ENCODE peak calls at places on chromosomes 12 and 14, in five cellular contexts. U is stimulated activated CD8-positive, alpha-beta memory T cell treated with anti-CD3 and anti-CD28 coated beads, Interleukin-4, amount 100 ng/mL, for 1 hour; Z is AG08396; B is effector memory CD8-positive, alpha-beta T cell; F is occipital lobe. W is an unnamed sample.
A peak's percentile ranks its signal among the peaks of the same experiment; 100 is the strongest.

GRCh38 chr14:70906785-70907171 is 481 bp upstream of the PCNX1 start:
- DNase-seq in U (no peak), Z (no peak), B (no peak), F (peak; percentile 6), W (no peak)

GRCh38 chr12:42684171-42685071 is 94.9 kb upstream of the PRICKLE1 start:
- DNase-seq in U (no peak), Z (no peak), B (no peak), F (no peak), W (no peak)

GRCh38 chr12:124396544-124397398 is 101.9 kb downstream of the RFLNA start:
- DNase-seq in U (no peak), Z (no peak), B (no peak), F (no peak), W (peak; percentile 36)

GRCh38 chr14:63045612-63046320 is 508 bp upstream of the KCNH5 start:
- DNase-seq in U (no peak), Z (peak; percentile 64), B (no peak), F (peak; percentile 47), W (peak; percentile 29)

GRCh38 chr12:128790221-128790620 is 33.5 kb downstream of the SLC15A4 start:
- DNase-seq in U (no peak), Z (no peak), B (no peak), F (no peak), W (no peak)

GRCh38 chr12:124764451-124764850 is 99.2 kb downstream of the SCARB1 start:
- DNase-seq in U (no peak), Z (no peak), B (no peak), F (no peak), W (no peak)

GRCh38 chr12:92828565-92828964 is 100.5 kb downstream of the EEA1 start:
- DNase-seq in U (no peak), Z (no peak), B (no peak), F (no peak), W (no peak)

GRCh38 chr12:49543914-49544815 is 5.3 kb downstream of the KCNH3 start:
- DNase-seq in U (no peak), Z (no peak), B (no peak), F (peak; percentile 61), W (no peak)

GRCh38 chr12:6336859-6337744 is 4.8 kb downstream of the TNFRSF1A start:
- DNase-seq in U (peak; percentile 45), Z (no peak), B (peak; percentile 76), F (no peak), W (no peak)

GRCh38 chr14:61934385-61934784 is 172.2 kb downstream of the SNAPC1 start:
- DNase-seq in U (no peak), Z (peak; percentile 44), B (no peak), F (no peak), W (no peak)

GRCh38 chr12:105840384-105840783 is 298.4 kb downstream of the NUAK1 start:
- DNase-seq in U (no peak), Z (no peak), B (no peak), F (peak; percentile 13), W (no peak)

GRCh38 chr12:124913474-124914391 is 717 bp downstream of the UBC start:
- DNase-seq in U (peak; percentile 90), Z (no peak), B (peak; percentile 89), F (no peak), W (no peak)

GRCh38 chr12:64674367-64674922 is 64.2 kb downstream of the RASSF3 start:
- DNase-seq in U (no peak), Z (no peak), B (peak; percentile 36), F (no peak), W (no peak)

GRCh38 chr14:77037886-77038511 is 9.5 kb upstream of the IRF2BPL start:
- DNase-seq in U (peak; percentile 32), Z (no peak), B (no peak), F (peak; percentile 21), W (no peak)

GRCh38 chr14:72801381-72801812 is 92.5 kb downstream of the DPF3 start:
- DNase-seq in U (no peak), Z (peak; percentile 71), B (no peak), F (no peak), W (no peak)

GRCh38 chr12:28023156-28023887 is 50.8 kb upstream of the PTHLH start:
- DNase-seq in U (no peak), Z (peak; percentile 21), B (no peak), F (no peak), W (no peak)

GRCh38 chr14:70873627-70874026 is 33.6 kb upstream of the PCNX1 start:
- DNase-seq in U (peak; percentile 17), Z (no peak), B (no peak), F (no peak), W (no peak)

GRCh38 chr14:30020687-30021086 is 93.0 kb upstream of the PRKD1 start:
- DNase-seq in U (no peak), Z (no peak), B (no peak), F (no peak), W (no peak)

GRCh38 chr14:82431031-82431430 is 897.4 kb upstream of the SEL1L start:
- DNase-seq in U (no peak), Z (no peak), B (no peak), F (no peak), W (no peak)

GRCh38 chr12:3117628-3118027 is 40.4 kb downstream of the TSPAN9 start:
- DNase-seq in U (no peak), Z (peak; percentile 69), B (no peak), F (no peak), W (no peak)

GRCh38 chr12:57152408-57153038 is 5.1 kb upstream of the LRP1-AS start:
- DNase-seq in U (no peak), Z (peak; percentile 50), B (no peak), F (no peak), W (no peak)

GRCh38 chr12:10361084-10361483 is 28.8 kb downstream of the KLRK1 start:
- DNase-seq in U (no peak), Z (no peak), B (no peak), F (no peak), W (peak; percentile 50)

GRCh38 chr14:88005050-88005481 is at the start of gene GPR65:
- DNase-seq in U (no peak), Z (no peak), B (peak; percentile 51), F (no peak), W (no peak)

GRCh38 chr12:39685854-39686608 is 66.4 kb upstream of the ABCD2 start:
- DNase-seq in U (no peak), Z (no peak), B (no peak), F (no peak), W (no peak)

GRCh38 chr12:88870000-88870737 is 289.9 kb upstream of the KITLG start:
- DNase-seq in U (no peak), Z (peak; percentile 45), B (no peak), F (no peak), W (no peak)

GRCh38 chr14:91116913-91117588 is 3.2 kb downstream of the DGLUCY start:
- DNase-seq in U (no peak), Z (no peak), B (no peak), F (no peak), W (no peak)

GRCh38 chr12:130394906-130395305 is 57.2 kb downstream of the PIWIL1 start:
- DNase-seq in U (no peak), Z (no peak), B (no peak), F (no peak), W (no peak)

GRCh38 chr14:29458547-29458946 is 469.1 kb downstream of the PRKD1 start:
- DNase-seq in U (no peak), Z (no peak), B (no peak), F (no peak), W (no peak)

GRCh38 chr12:102426599-102427541 is 53.5 kb downstream of the IGF1 start:
- DNase-seq in U (no peak), Z (no peak), B (no peak), F (no peak), W (no peak)

GRCh38 chr14:30874999-30875787 is 834 bp downstream of the COCH start:
- DNase-seq in U (no peak), Z (no peak), B (no peak), F (no peak), W (no peak)

GRCh38 chr14:72142328-72142727 is 210.1 kb downstream of the RGS6 start:
- DNase-seq in U (no peak), Z (no peak), B (no peak), F (no peak), W (no peak)

GRCh38 chr12:124191024-124191359 is 103.9 kb upstream of the RFLNA start:
- DNase-seq in U (no peak), Z (peak; percentile 17), B (no peak), F (no peak), W (no peak)

GRCh38 chr12:65892905-65893304 is 68.6 kb downstream of the HMGA2 start:
- DNase-seq in U (no peak), Z (peak; percentile 40), B (no peak), F (no peak), W (no peak)